ENCODE peak calls at places on chromosomes 12 and 14, in four cellular contexts. One of them, this sample, is unnamed.
A peak's percentile ranks its signal among the peaks of the same experiment; 100 is the strongest.

GRCh38 chr12:119159844-119160243 is 18.9 kb upstream of the HSPB8 start:
- DNase-seq in stimulated activated CD4-positive, alpha-beta T cell treated with anti-CD3 and anti-CD28 coated beads, Interleukin-2, amount 100 ng/mL, for 24 hours: no peak
- DNase-seq in GM03348: no peak
- DNase-seq in aorta: no peak
- DNase-seq in this sample: no peak

GRCh38 chr14:101665478-101666078 is 95.9 kb upstream of the PPP2R5C start:
- DNase-seq in aorta: no peak
- DNase-seq in stimulated activated CD4-positive, alpha-beta T cell treated with anti-CD3 and anti-CD28 coated beads, Interleukin-2, amount 100 ng/mL, for 24 hours: peak; percentile 37
- DNase-seq in GM03348: peak; percentile 40
- DNase-seq in this sample: peak; percentile 6

GRCh38 chr12:110670161-110670701 is 18.7 kb downstream of the HVCN1 start:
- DNase-seq in stimulated activated CD4-positive, alpha-beta T cell treated with anti-CD3 and anti-CD28 coated beads, Interleukin-2, amount 100 ng/mL, for 24 hours: peak; percentile 61
- DNase-seq in aorta: no peak
- DNase-seq in GM03348: no peak
- DNase-seq in this sample: peak; percentile 37

GRCh38 chr12:7935773-7936581 is at the start of gene SLC2A3:
- DNase-seq in stimulated activated CD4-positive, alpha-beta T cell treated with anti-CD3 and anti-CD28 coated beads, Interleukin-2, amount 100 ng/mL, for 24 hours: peak; percentile 70
- DNase-seq in aorta: peak; percentile 56
- DNase-seq in GM03348: peak; percentile 93
- DNase-seq in this sample: peak; percentile 86

GRCh38 chr14:85281921-85282320 is 248.0 kb upstream of the FLRT2 start:
- DNase-seq in stimulated activated CD4-positive, alpha-beta T cell treated with anti-CD3 and anti-CD28 coated beads, Interleukin-2, amount 100 ng/mL, for 24 hours: no peak
- DNase-seq in GM03348: no peak
- DNase-seq in aorta: no peak
- DNase-seq in this sample: no peak

GRCh38 chr14:76666746-76667145 is 94.5 kb upstream of the VASH1 start:
- DNase-seq in GM03348: no peak
- DNase-seq in aorta: no peak
- DNase-seq in stimulated activated CD4-positive, alpha-beta T cell treated with anti-CD3 and anti-CD28 coated beads, Interleukin-2, amount 100 ng/mL, for 24 hours: no peak
- DNase-seq in this sample: no peak

GRCh38 chr12:108358580-108358965 is 19.5 kb upstream of the CMKLR1 start:
- DNase-seq in aorta: no peak
- DNase-seq in GM03348: no peak
- DNase-seq in stimulated activated CD4-positive, alpha-beta T cell treated with anti-CD3 and anti-CD28 coated beads, Interleukin-2, amount 100 ng/mL, for 24 hours: no peak
- DNase-seq in this sample: no peak

GRCh38 chr14:78005325-78005724 is 164.8 kb upstream of the NRXN3 start:
- DNase-seq in aorta: no peak
- DNase-seq in GM03348: no peak
- DNase-seq in stimulated activated CD4-positive, alpha-beta T cell treated with anti-CD3 and anti-CD28 coated beads, Interleukin-2, amount 100 ng/mL, for 24 hours: no peak
- DNase-seq in this sample: peak; percentile 40

GRCh38 chr12:2311001-2311778 is 258.4 kb downstream of the CACNA1C start:
- DNase-seq in aorta: no peak
- DNase-seq in GM03348: peak; percentile 85
- DNase-seq in stimulated activated CD4-positive, alpha-beta T cell treated with anti-CD3 and anti-CD28 coated beads, Interleukin-2, amount 100 ng/mL, for 24 hours: no peak
- DNase-seq in this sample: no peak

GRCh38 chr12:131362290-131363211 is 348.3 kb upstream of the SFSWAP start:
- DNase-seq in aorta: no peak
- DNase-seq in stimulated activated CD4-positive, alpha-beta T cell treated with anti-CD3 and anti-CD28 coated beads, Interleukin-2, amount 100 ng/mL, for 24 hours: no peak
- DNase-seq in GM03348: no peak
- DNase-seq in this sample: no peak

GRCh38 chr14:28751467-28752058 is 15.0 kb upstream of the FOXG1 start:
- DNase-seq in stimulated activated CD4-positive, alpha-beta T cell treated with anti-CD3 and anti-CD28 coated beads, Interleukin-2, amount 100 ng/mL, for 24 hours: no peak
- DNase-seq in aorta: no peak
- DNase-seq in GM03348: peak; percentile 65
- DNase-seq in this sample: no peak

GRCh38 chr14:57302883-57303282 is 34.1 kb downstream of the AP5M1 start:
- DNase-seq in stimulated activated CD4-positive, alpha-beta T cell treated with anti-CD3 and anti-CD28 coated beads, Interleukin-2, amount 100 ng/mL, for 24 hours: no peak
- DNase-seq in aorta: no peak
- DNase-seq in GM03348: no peak
- DNase-seq in this sample: no peak

This sample was measured in activated T-helper 1 cell treated with anti-CD3 and anti-CD28 coated beads, Interleukin-12 subunit alpha, Interleukin-12 subunit beta, Interleukin-2, Interleukin-4 antibody, amounts not matched to agents 30 ng/mL and 10 ng/mL and 1 ng/mL, durations not matched to agents 14 hours and 24 hours and 36 hours.